ENCODE peak calls at places on chromosomes 11 and 22, in nine cellular contexts. O, E, B, T, J, V, F, H and C are unnamed samples.

GRCh38 chr11:75795276-75796090 is 19.5 kb upstream of the UVRAG start:
- DNase-seq in F (no peak), V (no peak), E (no peak), J (no peak), H (no peak), T (no peak), B (no peak), O (no peak), C (no peak)

GRCh38 chr11:126515501-126515900 is 160.0 kb downstream of the ST3GAL4 start:
- DNase-seq in F (no peak), H (no peak), J (no peak), T (no peak), B (no peak), V (no peak), O (no peak), E (no peak), C (no peak)

GRCh38 chr11:123559418-123559817 is 95.0 kb downstream of the SCN3B start:
- DNase-seq in T (no peak), B (no peak), E (no peak), H (no peak), V (no peak), O (no peak), F (no peak), J (no peak), C (no peak)

GRCh38 chr22:30947821-30948454 is 20.6 kb downstream of the MORC2 start:
- DNase-seq in F (no peak), O (no peak), E (peak; percentile 18), B (no peak), J (no peak), T (no peak), V (no peak), H (no peak), C (no peak)

GRCh38 chr11:5541427-5541826 is 6.9 kb downstream of the OR52H1 start:
- DNase-seq in F (no peak), T (no peak), O (no peak), B (no peak), V (no peak), E (no peak), H (no peak), J (no peak), C (no peak)

GRCh38 chr11:58574851-58575250 is 805 bp downstream of the LPXN start:
- DNase-seq in J (no peak), B (no peak), V (no peak), F (no peak), H (no peak), T (no peak), O (peak; percentile 36), E (no peak), C (no peak)

GRCh38 chr11:2860636-2861035 is 24.9 kb downstream of the CDKN1C start:
- DNase-seq in F (no peak), H (no peak), J (no peak), E (no peak), O (no peak), V (no peak), T (no peak), B (no peak), C (no peak)

GRCh38 chr11:71294846-71295600 is 42.6 kb upstream of the SHANK2 start:
- DNase-seq in E (no peak), J (peak; percentile 74), F (peak; percentile 30), T (no peak), O (no peak), H (no peak), V (no peak), B (no peak), C (no peak)

GRCh38 chr11:75518771-75519653 is 6.7 kb downstream of the GDPD5 start:
- DNase-seq in F (no peak), E (peak; percentile 29), V (no peak), B (no peak), J (no peak), H (no peak), T (no peak), O (no peak), C (no peak)

GRCh38 chr11:107916671-107917241 is 11.5 kb upstream of the RAB39A start:
- DNase-seq in H (no peak), V (no peak), T (no peak), O (no peak), J (no peak), E (no peak), F (no peak), B (no peak), C (no peak)

GRCh38 chr11:79953629-79954028 is 512.8 kb upstream of the TENM4 start:
- DNase-seq in O (no peak), E (no peak), V (no peak), J (no peak), B (no peak), F (no peak), H (no peak), T (no peak), C (no peak)

GRCh38 chr11:62702241-62702640 is 5.0 kb downstream of the BSCL2 start:
- DNase-seq in T (no peak), H (no peak), O (no peak), B (no peak), F (no peak), E (no peak), V (no peak), J (no peak), C (no peak)

GRCh38 chr11:48091426-48092102 is 111.2 kb downstream of the PTPRJ start:
- DNase-seq in F (no peak), E (no peak), T (no peak), H (no peak), V (no peak), B (no peak), J (peak; percentile 28), O (no peak), C (no peak)

GRCh38 chr11:103773059-103773458 is 263.4 kb upstream of the DDI1 start:
- DNase-seq in J (no peak), O (peak; percentile 27), T (no peak), H (no peak), F (no peak), V (no peak), B (no peak), E (no peak), C (no peak)

DNA sequence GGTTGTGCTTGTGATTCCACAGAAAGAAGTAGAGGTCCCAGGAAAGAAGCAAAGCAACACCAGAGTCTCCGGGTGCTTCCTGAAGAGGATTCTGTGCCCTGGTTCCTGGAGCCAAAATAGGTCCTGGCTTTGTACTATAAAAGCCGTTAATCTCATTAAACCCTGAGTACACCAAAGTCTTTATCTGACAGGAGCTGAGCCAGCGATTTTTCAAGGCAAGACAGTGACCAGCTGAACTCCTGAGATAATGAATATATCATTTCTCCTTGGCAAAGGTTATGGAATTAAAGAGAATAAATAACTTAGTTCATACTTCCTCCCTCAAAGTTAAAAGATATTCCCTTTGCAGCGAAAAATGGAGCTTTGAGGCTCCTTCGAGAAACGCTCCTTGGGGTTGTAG is 5.2 kb downstream of the TMEM138 start:
- DNase-seq in V (no peak), F (no peak), H (no peak), O (no peak), E (no peak), J (no peak), T (no peak), B (no peak), C (no peak)
- H3K36me3 ChIP-seq in V (peaks cover 71% of the 10 kb centered on the region), F (peaks cover 71% of the 10 kb centered on the region), H (peaks cover 35% of the 10 kb centered on the region), O (peaks cover 19% of the 10 kb centered on the region), E (peaks cover 44% of the 10 kb centered on the region), J (peaks cover 51% of the 10 kb centered on the region), T (peaks cover 29% of the 10 kb centered on the region), B (no peaks in the 10 kb centered on the region), C (peaks cover 25% of the 10 kb centered on the region)

DNA sequence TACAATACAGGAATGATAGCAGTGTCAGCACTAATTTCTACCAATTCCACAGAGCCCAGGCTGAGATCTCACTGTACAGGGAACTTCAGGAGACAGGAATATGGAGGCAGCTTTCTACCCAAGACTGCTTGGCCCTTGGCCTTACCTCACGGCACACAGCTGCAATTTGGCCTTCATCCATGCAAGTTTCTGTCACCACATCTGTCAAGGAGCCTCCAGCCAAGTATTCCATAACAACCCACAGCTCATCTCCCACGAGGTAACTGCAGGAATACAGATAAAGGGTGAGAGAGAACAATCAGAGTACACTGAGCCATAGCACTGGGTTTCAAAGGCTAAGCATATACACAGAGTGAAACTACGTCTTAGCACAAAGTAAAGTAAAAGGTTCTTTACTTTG is 39.0 kb upstream of the GDPD4 start:
- DNase-seq in O (no peak), F (no peak), T (no peak), H (no peak), E (no peak), V (no peak), J (no peak), B (no peak), C (no peak)
- H3K36me3 ChIP-seq in O (peaks cover 5% of the 10 kb centered on the region), F (peaks cover 38% of the 10 kb centered on the region), T (no peaks in the 10 kb centered on the region), H (peaks cover 16% of the 10 kb centered on the region), E (peaks cover 5% of the 10 kb centered on the region), V (peaks cover 18% of the 10 kb centered on the region), J (peaks cover 9% of the 10 kb centered on the region), B (no peaks in the 10 kb centered on the region), C (peaks cover 13% of the 10 kb centered on the region)

GRCh38 chr11:60921777-60922335 is 2.4 kb upstream of the TMEM132A start:
- DNase-seq in T (no peak), J (no peak), E (no peak), B (no peak), F (no peak), O (no peak), V (no peak), H (no peak), C (no peak)
- H3K36me3 ChIP-seq in T (peaks cover 17% of the 10 kb centered on the region), J (peaks cover 33% of the 10 kb centered on the region), E (peaks cover 36% of the 10 kb centered on the region), B (no peaks in the 10 kb centered on the region), F (peaks cover 40% of the 10 kb centered on the region), O (peaks cover 10% of the 10 kb centered on the region), V (peaks cover 36% of the 10 kb centered on the region), H (peaks cover 7% of the 10 kb centered on the region), C (peaks cover 3% of the 10 kb centered on the region)

GRCh38 chr11:118305726-118306125 is 1.2 kb downstream of the CD3E start:
- DNase-seq in H (no peak), T (no peak), F (no peak), V (no peak), J (no peak), O (no peak), B (no peak), E (no peak), C (no peak)

GRCh38 chr11:118301600-118302195 is 2.8 kb upstream of the CD3E start:
- DNase-seq in O (no peak), V (no peak), J (no peak), H (no peak), B (no peak), F (no peak), E (no peak), T (no peak), C (no peak)

GRCh38 chr11:118304809-118305248 is 299 bp downstream of the CD3E start:
- DNase-seq in O (no peak), T (no peak), E (no peak), J (no peak), B (no peak), H (no peak), V (no peak), F (no peak), C (no peak)

GRCh38 chr11:118306556-118306955 is 2.0 kb downstream of the CD3E start:
- DNase-seq in V (no peak), E (no peak), F (no peak), B (no peak), H (no peak), J (no peak), T (no peak), O (no peak), C (no peak)

DNA sequence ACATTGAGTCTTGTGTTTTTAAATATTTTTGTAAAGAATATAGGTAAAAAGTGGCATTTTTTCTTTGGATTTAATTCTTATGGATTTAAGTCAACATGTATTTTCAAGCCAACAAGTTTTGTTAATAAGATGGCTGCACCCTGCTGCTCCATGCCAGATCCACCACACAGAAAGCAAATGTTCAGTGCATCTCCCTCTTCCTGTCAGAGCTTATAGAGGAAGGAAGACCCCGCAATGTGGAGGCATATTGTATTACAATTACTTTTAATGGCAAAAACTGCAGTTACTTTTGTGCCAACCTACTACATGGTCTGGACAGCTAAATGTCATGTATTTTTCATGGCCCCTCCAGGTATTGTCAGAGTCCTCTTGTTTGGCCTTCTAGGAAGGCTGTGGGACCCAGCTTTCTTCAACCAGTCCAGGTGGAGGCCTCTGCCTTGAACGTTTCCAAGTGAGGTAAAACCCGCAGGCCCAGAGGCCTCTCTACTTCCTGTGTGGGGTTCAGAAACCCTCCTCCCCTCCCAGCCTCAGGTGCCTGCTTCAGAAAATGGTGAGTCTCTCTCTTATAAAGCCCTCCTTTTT is at the start of gene CD3E:
- DNase-seq in F (no peak), O (no peak), B (no peak), E (no peak), H (no peak), J (no peak), V (no peak), T (no peak), C (no peak)
- H3K36me3 ChIP-seq in F (no peaks in the 10 kb centered on the region), O (no peaks in the 10 kb centered on the region), B (no peaks in the 10 kb centered on the region), E (no peaks in the 10 kb centered on the region), H (no peaks in the 10 kb centered on the region), J (no peaks in the 10 kb centered on the region), V (no peaks in the 10 kb centered on the region), T (no peaks in the 10 kb centered on the region), C (no peaks in the 10 kb centered on the region)